ENCODE peak calls at places on chromosomes 12 and 14, in nine cellular contexts. U is endodermal cell, C is endothelial cell, X is HFFc6, Y is left ventricle myocardium inferior, S is coronary artery, T is body of pancreas, E is tibial artery, V is AG09309. Z is an unnamed sample.

GRCh38 chr14:91911474-91912032 is 35.9 kb downstream of the FBLN5 start:
- DNase-seq in E (no peak), S (no peak), Y (no peak), U (peak), X (no peak), V (no peak), T (peak), C (peak), Z (peak)

GRCh38 chr14:101125719-101126375 is 222.3 kb upstream of the RTL1 start:
- DNase-seq in C (no peak), E (peak), X (no peak), Y (no peak), S (peak), V (no peak), U (peak), T (no peak), Z (no peak)

GRCh38 chr12:96902076-96902475 is 5.0 kb upstream of the NEDD1 start:
- DNase-seq in V (no peak), S (no peak), U (no peak), T (no peak), C (no peak), E (no peak), X (no peak), Y (no peak), Z (no peak)

GRCh38 chr14:103625361-103626095 is 3.5 kb upstream of the KLC1 start:
- DNase-seq in U (no peak), E (no peak), Y (no peak), T (no peak), X (no peak), C (no peak), S (no peak), V (no peak), Z (no peak)

GRCh38 chr12:53097207-53097563 is 282 bp upstream of the IGFBP6 start:
- DNase-seq in T (no peak), U (no peak), S (no peak), E (peak), X (no peak), C (no peak), Y (peak), V (no peak), Z (no peak)

GRCh38 chr12:103505371-103506236 is 9.8 kb upstream of the C12orf42 start:
- DNase-seq in E (no peak), X (no peak), C (no peak), Y (no peak), V (no peak), U (no peak), T (no peak), S (no peak), Z (no peak)

GRCh38 chr14:37992489-37992888 is 215.2 kb upstream of the SSTR1 start:
- DNase-seq in S (no peak), T (no peak), Y (no peak), E (no peak), C (no peak), V (no peak), X (no peak), U (no peak), Z (no peak)

GRCh38 chr12:131065279-131065678 is 111.6 kb downstream of the ADGRD1 start:
- DNase-seq in V (no peak), T (no peak), S (peak), X (no peak), E (peak), U (peak), Y (no peak), C (no peak), Z (no peak)

GRCh38 chr12:14647028-14647750 is 49.2 kb downstream of the GUCY2C start:
- DNase-seq in Y (no peak), T (no peak), E (no peak), V (no peak), C (no peak), S (no peak), U (no peak), X (no peak), Z (no peak)

GRCh38 chr12:116592116-116592637 is 33.0 kb downstream of the MAP1LC3B2 start:
- DNase-seq in C (no peak), V (no peak), U (no peak), E (peak), Y (peak), S (no peak), X (no peak), T (peak), Z (peak)

GRCh38 chr14:58426819-58427288 is 477 bp downstream of the TIMM9 start:
- DNase-seq in X (peak), C (peak), V (peak), S (peak), T (peak), E (peak), Y (peak), U (peak), Z (peak)

GRCh38 chr14:22184157-22185025 is 404.6 kb downstream of the DAD1 start:
- DNase-seq in Y (no peak), T (no peak), U (no peak), S (no peak), E (no peak), C (no peak), X (no peak), V (no peak), Z (peak)

GRCh38 chr14:74403619-74404417 is 22.2 kb downstream of the SYNDIG1L start:
- DNase-seq in C (no peak), T (no peak), X (no peak), E (no peak), Y (no peak), V (no peak), U (peak), S (no peak), Z (no peak)

DNA sequence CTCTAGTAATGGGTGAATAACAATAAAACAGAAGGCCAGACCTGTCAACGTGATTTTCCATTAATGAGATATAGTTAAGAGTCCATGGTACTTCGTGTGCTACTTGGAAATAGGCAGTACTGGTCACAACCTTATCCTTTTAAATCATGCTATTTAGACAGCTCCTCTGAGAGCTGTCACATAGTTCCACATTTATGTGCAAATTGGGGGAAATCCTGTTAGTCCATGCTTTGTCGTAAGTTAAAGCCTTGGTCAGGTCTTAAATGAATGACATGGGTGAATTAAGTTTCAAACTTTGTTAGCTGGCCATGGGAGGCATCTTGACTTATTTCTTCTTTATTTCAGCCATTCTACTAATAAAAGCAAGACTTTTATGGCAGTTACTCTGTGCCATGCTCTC is 11.9 kb upstream of the BHLHE41 start:
- DNase-seq in X (no peak), S (no peak), E (no peak), V (no peak), Y (no peak), C (no peak), U (no peak), T (no peak), Z (no peak)
- TF ChIP-seq CTCF in X (no peak), S (no peak), E (no peak), V (no peak), Y (no peak), C (no peak), U (no peak), T (no peak), Z (no peak)

GRCh38 chr12:110739894-110740293 is 2.8 kb downstream of the PPP1CC start:
- DNase-seq in E (no peak), T (no peak), V (no peak), C (no peak), S (no peak), X (no peak), Y (no peak), U (no peak), Z (no peak)
- TF ChIP-seq CTCF in E (no peak), T (no peak), V (no peak), C (no peak), S (no peak), X (no peak), Y (no peak), U (no peak), Z (no peak)

GRCh38 chr14:94564381-94564780 is 3.1 kb downstream of the SERPINA4 start:
- DNase-seq in Y (no peak), X (no peak), T (no peak), C (no peak), U (no peak), V (no peak), E (no peak), S (no peak), Z (no peak)
- TF ChIP-seq CTCF in Y (no peak), X (no peak), T (no peak), C (no peak), U (no peak), V (no peak), E (no peak), S (no peak), Z (no peak)

DNA sequence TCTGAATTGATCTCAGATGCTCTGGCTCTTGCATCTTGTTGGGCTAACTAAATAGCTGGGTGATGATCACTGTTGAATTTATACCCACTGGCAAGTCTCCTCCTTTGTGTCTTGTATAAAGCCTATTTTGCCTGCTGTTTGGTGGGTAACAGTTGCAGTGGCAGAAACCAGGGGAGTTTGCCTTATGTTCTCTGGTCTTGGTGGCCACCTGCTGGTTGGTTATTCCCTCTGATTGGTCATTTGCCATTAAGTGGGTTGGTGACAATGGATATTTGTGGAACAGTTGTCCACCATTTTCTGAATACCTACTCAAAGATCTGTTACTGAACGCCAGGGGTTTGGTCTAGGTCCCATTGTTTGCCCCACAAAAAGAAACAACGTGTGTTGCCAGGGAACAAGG is 52.1 kb downstream of the AVPR1A start:
- DNase-seq in T (no peak), E (no peak), V (no peak), Y (no peak), S (no peak), X (no peak), C (peak), U (no peak), Z (peak)
- TF ChIP-seq CTCF in T (no peak), E (no peak), V (peak), Y (peak), S (no peak), X (peak), C (peak), U (peak), Z (no peak)

GRCh38 chr12:57725851-57726150 is 12.7 kb downstream of the AGAP2 start:
- DNase-seq in X (no peak), V (no peak), E (no peak), S (no peak), Y (no peak), C (no peak), T (no peak), U (no peak), Z (no peak)

GRCh38 chr12:57727758-57728395 is 10.7 kb downstream of the AGAP2 start:
- DNase-seq in Y (no peak), C (peak), E (no peak), S (no peak), U (peak), X (no peak), V (no peak), T (peak), Z (no peak)

GRCh38 chr12:57726151-57726883 is 12.2 kb downstream of the AGAP2 start:
- DNase-seq in C (peak), Y (peak), V (peak), U (peak), T (peak), X (peak), S (no peak), E (peak), Z (peak)

GRCh38 chr12:57724936-57725740 is 13.4 kb downstream of the AGAP2 start:
- DNase-seq in X (no peak), S (no peak), U (peak), T (no peak), C (no peak), V (no peak), Y (no peak), E (no peak), Z (no peak)

DNA sequence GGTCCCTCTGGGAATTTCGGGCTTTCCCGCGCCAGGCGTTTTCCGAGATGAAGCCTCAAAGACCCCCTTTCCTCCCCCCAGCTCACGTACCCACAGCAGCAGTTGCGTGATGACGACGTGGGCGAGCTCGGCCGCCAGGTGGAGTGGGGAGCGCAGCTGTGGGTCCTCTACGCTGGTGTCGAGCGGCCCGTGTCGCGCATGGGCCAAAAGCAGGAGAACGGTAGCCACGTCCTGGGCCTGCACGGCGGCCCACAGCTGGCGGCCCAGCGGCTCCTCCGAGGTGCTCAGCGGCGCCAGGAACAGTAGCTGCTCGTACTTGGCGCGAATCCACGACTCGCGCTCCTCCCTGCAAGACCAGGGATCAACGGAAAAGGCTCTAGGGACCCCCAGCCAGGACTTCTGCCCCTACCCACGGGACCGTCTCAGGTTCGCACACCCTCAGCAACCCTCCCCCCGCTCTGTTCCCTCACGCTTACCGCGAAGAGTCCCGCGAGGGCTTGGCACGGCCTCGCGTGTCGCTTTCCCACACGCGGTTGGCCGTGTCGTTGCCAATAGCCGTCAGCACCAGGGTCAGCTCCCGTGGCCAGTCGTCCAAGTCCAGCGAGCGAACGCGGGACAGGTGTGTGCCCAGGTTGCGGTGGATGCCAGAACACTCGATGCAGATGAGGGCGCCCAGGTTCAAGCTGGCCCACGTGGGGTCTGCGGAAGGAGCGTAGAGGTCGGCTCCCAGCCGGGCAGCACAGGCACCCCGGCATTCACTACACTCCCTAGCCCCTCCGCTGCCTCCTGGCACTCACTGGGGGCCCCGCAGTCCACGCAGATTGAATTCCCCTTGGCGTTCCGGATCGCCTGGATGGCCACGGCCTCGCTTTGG is 11.4 kb downstream of the AGAP2 start:
- DNase-seq in V (no peak), T (peak), C (peak), U (peak), X (peak), Y (peak), S (no peak), E (no peak), Z (no peak)
- TF ChIP-seq CTCF in V (peak), T (peak), C (no peak), U (no peak), X (peak), Y (peak), S (no peak), E (peak), Z (no peak)

DNA sequence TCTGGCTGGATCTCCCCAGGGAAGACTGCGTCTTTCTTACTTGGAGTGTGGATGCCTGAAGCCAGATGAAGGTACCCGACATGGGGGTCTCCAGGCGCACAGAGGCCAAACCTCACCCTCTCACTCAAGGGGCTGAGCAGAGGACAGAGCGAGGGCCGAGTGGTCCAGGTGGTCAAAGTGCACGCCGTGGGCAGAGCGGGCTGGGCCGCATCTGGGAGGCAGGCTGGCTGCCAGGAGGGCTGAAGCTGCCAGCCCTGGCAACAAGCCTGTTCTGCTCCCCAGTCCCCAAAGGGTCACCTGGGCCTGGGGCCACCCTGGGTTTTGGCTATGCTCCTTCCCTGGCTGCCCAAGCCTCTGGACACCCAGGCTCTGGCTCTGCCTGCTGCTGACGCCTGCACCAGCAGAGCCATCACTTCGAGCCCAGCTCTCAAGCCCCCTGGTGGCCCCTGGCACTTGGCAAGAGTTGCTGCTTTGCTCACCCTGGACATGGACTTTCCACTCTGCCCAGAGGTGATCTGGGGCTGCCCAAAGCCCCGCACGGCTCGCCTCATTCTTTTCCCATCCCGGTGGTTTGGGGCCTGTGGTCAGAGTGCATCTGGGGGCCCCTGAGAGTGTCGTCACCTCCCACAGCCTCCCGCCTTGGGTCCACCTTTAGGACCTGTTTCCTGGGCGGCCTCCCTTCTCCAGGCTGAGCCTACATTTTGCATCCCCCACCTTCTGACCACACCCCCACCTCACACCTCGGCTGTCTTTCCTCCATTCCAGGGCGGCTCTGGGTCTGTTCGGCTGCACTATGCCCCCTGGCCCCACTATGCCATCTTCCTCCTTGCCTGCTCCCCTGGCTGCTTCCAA is 2.8 kb downstream of the ADSS1 start:
- DNase-seq in S (no peak), C (peak), X (no peak), U (peak), Y (no peak), E (no peak), T (peak), V (no peak), Z (peak)
- TF ChIP-seq CTCF in S (no peak), C (no peak), X (peak), U (peak), Y (no peak), E (no peak), T (no peak), V (no peak), Z (peak)

GRCh38 chr12:80837342-80837978 is 100.3 kb downstream of the LIN7A start:
- DNase-seq in E (no peak), X (peak), C (peak), V (peak), S (no peak), U (peak), T (peak), Y (no peak), Z (peak)
- TF ChIP-seq CTCF in E (peak), X (peak), C (peak), V (peak), S (peak), U (peak), T (peak), Y (peak), Z (peak)

GRCh38 chr14:54715811-54716210 is 148.9 kb downstream of the SAMD4A start:
- DNase-seq in C (no peak), U (no peak), S (no peak), X (no peak), T (no peak), E (no peak), V (no peak), Y (no peak), Z (no peak)
- TF ChIP-seq CTCF in C (no peak), U (no peak), S (no peak), X (no peak), T (no peak), E (no peak), V (no peak), Y (no peak), Z (no peak)

Z was measured in Calu3.